ENCODE peak calls at places on chromosomes 12 and 14, in nine cellular contexts. C, G, L, T, X, E, I, S and O are unnamed samples.

GRCh38 chr14:52885230-52885629 is 65.6 kb downstream of the FERMT2 start:
- DNase-seq in C (no peak), E (no peak), X (no peak), G (no peak), T (no peak), S (no peak), I (peak; percentile 87), L (peak; percentile 43), O (peak; percentile 37)

GRCh38 chr12:120697344-120697743 is 10.4 kb downstream of the MLEC start:
- DNase-seq in C (no peak), I (no peak), L (no peak), G (no peak), X (no peak), E (no peak), T (no peak), S (no peak), O (no peak)

GRCh38 chr12:56157201-56158028 is 744 bp upstream of the MYL6 start:
- DNase-seq in X (peak; percentile 43), G (peak; percentile 74), E (peak; percentile 38), L (peak; percentile 85), I (peak; percentile 91), T (peak; percentile 39), S (peak; percentile 72), C (no peak), O (peak; percentile 88)

GRCh38 chr14:42192659-42193425 is 586.2 kb downstream of the LRFN5 start:
- DNase-seq in I (peak; percentile 82), X (no peak), E (no peak), L (peak; percentile 91), S (no peak), G (no peak), T (no peak), C (no peak), O (peak; percentile 94)

GRCh38 chr14:73502017-73502619 is 11.4 kb downstream of the RIOX1 start:
- DNase-seq in I (no peak), X (no peak), T (no peak), C (no peak), E (no peak), G (no peak), S (no peak), L (no peak), O (no peak)

GRCh38 chr12:3200032-3200617 is 122.9 kb downstream of the TSPAN9 start:
- DNase-seq in X (no peak), C (no peak), S (peak; percentile 26), G (peak; percentile 83), T (no peak), I (peak; percentile 49), L (peak; percentile 61), E (no peak), O (peak; percentile 67)

GRCh38 chr14:92380131-92380530 is 57.2 kb downstream of the SLC24A4 start:
- DNase-seq in E (no peak), X (no peak), G (no peak), I (no peak), L (no peak), C (no peak), S (no peak), T (no peak), O (no peak)

GRCh38 chr14:99401624-99402282 is 78.9 kb downstream of the SETD3 start:
- DNase-seq in C (no peak), X (no peak), L (no peak), T (no peak), G (no peak), I (no peak), S (no peak), E (no peak), O (no peak)

GRCh38 chr12:57430117-57430930 is 519 bp downstream of the R3HDM2 start:
- DNase-seq in X (no peak), S (peak; percentile 50), C (no peak), G (peak; percentile 1), L (peak; percentile 37), T (no peak), I (peak; percentile 38), E (peak; percentile 39), O (peak; percentile 50)

GRCh38 chr12:88451254-88451653 is 129.0 kb downstream of the KITLG start:
- DNase-seq in C (no peak), E (no peak), L (peak; percentile 50), I (no peak), S (no peak), G (no peak), T (no peak), X (no peak), O (no peak)

GRCh38 chr14:90453401-90453951 is 56.6 kb downstream of the CALM1 start:
- DNase-seq in L (peak; percentile 48), E (no peak), T (no peak), X (no peak), C (no peak), G (no peak), S (peak; percentile 48), I (peak; percentile 51), O (peak; percentile 16)

GRCh38 chr14:101072531-101072930 is 169.0 kb upstream of the RTL1 start:
- DNase-seq in I (peak; percentile 49), X (no peak), C (no peak), G (no peak), E (no peak), T (no peak), S (no peak), L (peak; percentile 25), O (peak; percentile 52)

GRCh38 chr12:58681730-58682129 is 238.6 kb downstream of the LRIG3 start:
- DNase-seq in E (no peak), G (no peak), L (no peak), S (no peak), X (no peak), T (no peak), I (no peak), C (no peak), O (no peak)

GRCh38 chr12:28121899-28122655 is 68.2 kb upstream of the CCDC91 start:
- DNase-seq in L (no peak), C (no peak), X (no peak), E (no peak), G (no peak), T (no peak), S (no peak), I (no peak), O (no peak)

GRCh38 chr12:7970475-7971252 is 34.7 kb upstream of the SLC2A3 start:
- DNase-seq in I (peak; percentile 97), G (peak; percentile 63), C (peak; percentile 74), E (peak; percentile 86), T (peak; percentile 73), L (peak; percentile 90), S (peak; percentile 65), X (peak; percentile 81), O (peak; percentile 96)

GRCh38 chr14:72780771-72781170 is 113.1 kb downstream of the DPF3 start:
- DNase-seq in G (no peak), E (no peak), T (no peak), L (peak; percentile 84), C (no peak), S (no peak), X (no peak), I (peak; percentile 80), O (peak; percentile 51)

GRCh38 chr12:106227641-106228319 is 20.0 kb downstream of the CKAP4 start:
- DNase-seq in S (no peak), T (peak; percentile 43), E (peak; percentile 72), G (no peak), C (no peak), X (no peak), I (peak; percentile 34), L (peak; percentile 52), O (no peak)

GRCh38 chr14:67815573-67816235 is 686 bp downstream of the ZFYVE26 start:
- DNase-seq in L (peak; percentile 66), C (no peak), E (no peak), X (no peak), T (no peak), G (peak; percentile 48), I (peak; percentile 75), S (no peak), O (peak; percentile 42)

GRCh38 chr14:87461704-87462103 is 531.3 kb downstream of the GALC start:
- DNase-seq in C (no peak), I (peak; percentile 1), E (no peak), T (no peak), X (no peak), S (no peak), G (peak; percentile 86), L (no peak), O (no peak)

GRCh38 chr14:51283402-51283825 is 43.4 kb downstream of the TMX1 start:
- DNase-seq in T (no peak), L (peak; percentile 85), C (no peak), X (no peak), I (peak; percentile 96), E (no peak), G (peak; percentile 92), S (no peak), O (peak; percentile 95)

GRCh38 chr12:132006056-132006680 is 56.4 kb downstream of the EP400 start:
- DNase-seq in I (peak; percentile 29), E (no peak), T (no peak), G (no peak), X (no peak), L (no peak), S (no peak), C (no peak), O (no peak)

GRCh38 chr14:75595211-75595610 is 16.8 kb downstream of the FLVCR2 start:
- DNase-seq in E (no peak), L (no peak), X (no peak), I (peak; percentile 51), T (no peak), G (no peak), S (no peak), C (no peak), O (no peak)

GRCh38 chr12:19547258-19547657 is 108.0 kb downstream of the AEBP2 start:
- DNase-seq in E (no peak), G (no peak), X (no peak), C (no peak), L (peak; percentile 56), S (no peak), I (peak; percentile 84), T (no peak), O (peak; percentile 43)

GRCh38 chr12:111056618-111057521 is 136.5 kb upstream of the MYL2 start:
- DNase-seq in X (peak; percentile 53), G (no peak), C (peak; percentile 12), E (peak; percentile 53), I (no peak), L (no peak), S (no peak), T (peak; percentile 21), O (no peak)

GRCh38 chr14:34781242-34781641 is 66.8 kb upstream of the CFL2 start:
- DNase-seq in L (peak; percentile 81), S (no peak), T (no peak), E (no peak), G (no peak), I (peak; percentile 88), C (no peak), X (no peak), O (peak; percentile 72)

GRCh38 chr12:51521554-51522276 is 69.3 kb upstream of the SCN8A start:
- DNase-seq in G (no peak), C (no peak), X (no peak), T (no peak), S (no peak), L (peak; percentile 18), E (no peak), I (peak; percentile 40), O (peak; percentile 2)

GRCh38 chr14:101055776-101056374 is 152.4 kb upstream of the RTL1 start:
- DNase-seq in L (no peak), X (no peak), I (no peak), T (no peak), C (no peak), G (no peak), S (no peak), E (no peak), O (no peak)